ENCODE peak calls at places on chromosomes 4 and X, in six cellular contexts. One of them, this sample, is unnamed.

GRCh38 chrX:119696251-119696890 is 3.4 kb upstream of the SEPTIN6 start:
- DNase-seq in GM19239: no peak
- DNase-seq in hypothalamus: no peak
- DNase-seq in pancreas: no peak
- DNase-seq in EL: no peak
- DNase-seq in AG04450: no peak
- DNase-seq in this sample: no peak

GRCh38 chrX:75151828-75152592 is 4.1 kb downstream of the ABCB7 start:
- DNase-seq in GM19239: no peak
- DNase-seq in hypothalamus: no peak
- DNase-seq in pancreas: no peak
- DNase-seq in EL: peak; percentile 1
- DNase-seq in AG04450: no peak
- DNase-seq in this sample: no peak

GRCh38 chrX:110310896-110311295 is 7.0 kb downstream of the AMMECR1 start:
- DNase-seq in GM19239: no peak
- DNase-seq in hypothalamus: no peak
- DNase-seq in pancreas: no peak
- DNase-seq in EL: no peak
- DNase-seq in AG04450: no peak
- DNase-seq in this sample: no peak

GRCh38 chr4:125187221-125187620 is 127.5 kb upstream of the FAT4 start:
- DNase-seq in GM19239: no peak
- DNase-seq in hypothalamus: no peak
- DNase-seq in pancreas: no peak
- DNase-seq in EL: peak; percentile 69
- DNase-seq in AG04450: peak; percentile 13
- DNase-seq in this sample: peak; percentile 34

GRCh38 chrX:103607385-103608304 is at the start of gene TCEAL3:
- DNase-seq in GM19239: peak; percentile 17
- DNase-seq in hypothalamus: peak; percentile 64
- DNase-seq in pancreas: peak; percentile 77
- DNase-seq in EL: peak; percentile 51
- DNase-seq in AG04450: no peak
- DNase-seq in this sample: no peak

GRCh38 chr4:177489847-177490246 is 47.6 kb upstream of the AGA start:
- DNase-seq in GM19239: no peak
- DNase-seq in hypothalamus: no peak
- DNase-seq in pancreas: no peak
- DNase-seq in EL: peak; percentile 67
- DNase-seq in AG04450: no peak
- DNase-seq in this sample: no peak

GRCh38 chrX:3811331-3812311 is 98.2 kb upstream of the PRKX start:
- DNase-seq in GM19239: peak; percentile 19
- DNase-seq in hypothalamus: peak; percentile 8
- DNase-seq in pancreas: no peak
- DNase-seq in EL: peak; percentile 14
- DNase-seq in AG04450: no peak
- DNase-seq in this sample: no peak

GRCh38 chr4:156241896-156242295 is 288.2 kb upstream of the CTSO start:
- DNase-seq in GM19239: no peak
- DNase-seq in hypothalamus: no peak
- DNase-seq in pancreas: no peak
- DNase-seq in EL: no peak
- DNase-seq in AG04450: no peak
- DNase-seq in this sample: no peak

GRCh38 chrX:36930491-36930890 is 77.7 kb upstream of the FAM47C start:
- DNase-seq in GM19239: no peak
- DNase-seq in hypothalamus: no peak
- DNase-seq in pancreas: no peak
- DNase-seq in EL: no peak
- DNase-seq in AG04450: no peak
- DNase-seq in this sample: no peak

GRCh38 chrX:135454816-135455215 is 33.1 kb downstream of the SMIM10L2A start:
- DNase-seq in GM19239: no peak
- DNase-seq in hypothalamus: no peak
- DNase-seq in pancreas: no peak
- DNase-seq in EL: no peak
- DNase-seq in AG04450: no peak
- DNase-seq in this sample: no peak

GRCh38 chr4:132737344-132737743 is 411.8 kb upstream of the PCDH10 start:
- DNase-seq in GM19239: no peak
- DNase-seq in hypothalamus: no peak
- DNase-seq in pancreas: peak; percentile 15
- DNase-seq in EL: no peak
- DNase-seq in AG04450: no peak
- DNase-seq in this sample: no peak

GRCh38 chrX:3763111-3763510 is 49.7 kb upstream of the PRKX start:
- DNase-seq in GM19239: no peak
- DNase-seq in hypothalamus: no peak
- DNase-seq in pancreas: no peak
- DNase-seq in EL: no peak
- DNase-seq in AG04450: no peak
- DNase-seq in this sample: no peak

GRCh38 chrX:120020305-120020704 is 57.2 kb downstream of the RHOXF2B start:
- DNase-seq in GM19239: no peak
- DNase-seq in hypothalamus: no peak
- DNase-seq in pancreas: no peak
- DNase-seq in EL: no peak
- DNase-seq in AG04450: no peak
- DNase-seq in this sample: no peak

GRCh38 chrX:139889760-139890159 is 43.1 kb downstream of the ATP11C start:
- DNase-seq in GM19239: no peak
- DNase-seq in hypothalamus: no peak
- DNase-seq in pancreas: no peak
- DNase-seq in EL: peak; percentile 37
- DNase-seq in AG04450: no peak
- DNase-seq in this sample: no peak

GRCh38 chrX:19617550-19617949 is 102.2 kb upstream of the MAP3K15 start:
- DNase-seq in GM19239: no peak
- DNase-seq in hypothalamus: no peak
- DNase-seq in pancreas: no peak
- DNase-seq in EL: no peak
- DNase-seq in AG04450: no peak
- DNase-seq in this sample: no peak

GRCh38 chr4:1789552-1789951 is 3.5 kb upstream of the FGFR3 start:
- DNase-seq in GM19239: no peak
- DNase-seq in hypothalamus: no peak
- DNase-seq in pancreas: no peak
- DNase-seq in EL: no peak
- DNase-seq in AG04450: no peak
- DNase-seq in this sample: no peak

GRCh38 chrX:123340691-123341090 is 156.6 kb downstream of the GRIA3 start:
- DNase-seq in GM19239: no peak
- DNase-seq in hypothalamus: no peak
- DNase-seq in pancreas: no peak
- DNase-seq in EL: no peak
- DNase-seq in AG04450: no peak
- DNase-seq in this sample: no peak

GRCh38 chr4:1983846-1984405 is 24.8 kb downstream of the NELFA start:
- DNase-seq in GM19239: no peak
- DNase-seq in hypothalamus: no peak
- DNase-seq in pancreas: peak; percentile 73
- DNase-seq in EL: no peak
- DNase-seq in AG04450: no peak
- DNase-seq in this sample: no peak

GRCh38 chr4:127782025-127782274 is 172 bp upstream of the HSPA4L start:
- DNase-seq in GM19239: peak; percentile 59
- DNase-seq in hypothalamus: peak; percentile 88
- DNase-seq in pancreas: peak; percentile 94
- DNase-seq in EL: peak; percentile 88
- DNase-seq in AG04450: peak; percentile 49
- DNase-seq in this sample: peak; percentile 12

GRCh38 chr4:55736605-55737183 is 82.9 kb upstream of the EXOC1L start:
- DNase-seq in GM19239: no peak
- DNase-seq in hypothalamus: no peak
- DNase-seq in pancreas: no peak
- DNase-seq in EL: no peak
- DNase-seq in AG04450: no peak
- DNase-seq in this sample: no peak

GRCh38 chr4:185695743-185696142 is 116.3 kb downstream of the SORBS2 start:
- DNase-seq in GM19239: no peak
- DNase-seq in hypothalamus: no peak
- DNase-seq in pancreas: no peak
- DNase-seq in EL: no peak
- DNase-seq in AG04450: no peak
- DNase-seq in this sample: no peak

GRCh38 chrX:102959471-102959870 is 22.4 kb downstream of the RAB40AL start:
- DNase-seq in GM19239: no peak
- DNase-seq in hypothalamus: no peak
- DNase-seq in pancreas: no peak
- DNase-seq in EL: peak; percentile 95
- DNase-seq in AG04450: no peak
- DNase-seq in this sample: no peak

GRCh38 chr4:8838911-8839431 is 32.7 kb downstream of the HMX1 start:
- DNase-seq in GM19239: no peak
- DNase-seq in hypothalamus: no peak
- DNase-seq in pancreas: peak; percentile 36
- DNase-seq in EL: no peak
- DNase-seq in AG04450: no peak
- DNase-seq in this sample: no peak

GRCh38 chr4:152843476-152844107 is 63.8 kb downstream of the ARFIP1 start:
- DNase-seq in GM19239: no peak
- DNase-seq in hypothalamus: no peak
- DNase-seq in pancreas: no peak
- DNase-seq in EL: no peak
- DNase-seq in AG04450: no peak
- DNase-seq in this sample: no peak

GRCh38 chrX:10677490-10677889 is 57.1 kb upstream of the MID1 start:
- DNase-seq in GM19239: no peak
- DNase-seq in hypothalamus: peak; percentile 19
- DNase-seq in pancreas: no peak
- DNase-seq in EL: no peak
- DNase-seq in AG04450: no peak
- DNase-seq in this sample: no peak

GRCh38 chr4:48594185-48594584 is 104.1 kb downstream of the ZAR1 start:
- DNase-seq in GM19239: no peak
- DNase-seq in hypothalamus: no peak
- DNase-seq in pancreas: no peak
- DNase-seq in EL: no peak
- DNase-seq in AG04450: no peak
- DNase-seq in this sample: no peak

GRCh38 chr4:160038560-160038959 is 935.7 kb downstream of the RAPGEF2 start:
- DNase-seq in GM19239: no peak
- DNase-seq in hypothalamus: no peak
- DNase-seq in pancreas: no peak
- DNase-seq in EL: no peak
- DNase-seq in AG04450: no peak
- DNase-seq in this sample: no peak

GRCh38 chr4:148487181-148487580 is 45.0 kb upstream of the NR3C2 start:
- DNase-seq in GM19239: no peak
- DNase-seq in hypothalamus: no peak
- DNase-seq in pancreas: no peak
- DNase-seq in EL: no peak
- DNase-seq in AG04450: no peak
- DNase-seq in this sample: no peak

GRCh38 chr4:156794863-156795262 is 176.7 kb downstream of the PDGFC start:
- DNase-seq in GM19239: no peak
- DNase-seq in hypothalamus: no peak
- DNase-seq in pancreas: no peak
- DNase-seq in EL: no peak
- DNase-seq in AG04450: no peak
- DNase-seq in this sample: no peak

This sample was measured in AG04449.